ENCODE peak calls at places on chromosome 18, in six cellular contexts. U is neural progenitor cell, C is HCT116, S is GM23248, Z is MM.1S, X is SK-N-SH. V is an unnamed sample.

GRCh38 chr18:77650799-77651385 is 401.2 kb downstream of the GALR1 start:
- DNase-seq in C (no peak), Z (peak), S (peak), X (peak), U (peak), V (peak)

GRCh38 chr18:3060667-3061580 is 48.0 kb upstream of the LPIN2 start:
- DNase-seq in S (no peak), U (no peak), Z (peak), C (no peak), X (no peak), V (no peak)

GRCh38 chr18:70074091-70074490 is 126.4 kb upstream of the CD226 start:
- DNase-seq in Z (no peak), U (no peak), C (no peak), X (no peak), S (peak), V (no peak)

GRCh38 chr18:48580782-48581181 is 42.0 kb downstream of the CTIF start:
- DNase-seq in U (peak), C (no peak), X (no peak), Z (no peak), S (peak), V (no peak)

GRCh38 chr18:37299471-37300304 is 265.9 kb downstream of the CELF4 start:
- DNase-seq in Z (no peak), S (peak), U (no peak), C (peak), X (peak), V (peak)

GRCh38 chr18:48955528-48956261 is 4.9 kb upstream of the SMAD7 start:
- DNase-seq in S (peak), C (no peak), X (no peak), Z (no peak), U (peak), V (no peak)

GRCh38 chr18:51234117-51235010 is 36.9 kb upstream of the MEX3C start:
- DNase-seq in S (peak), U (no peak), X (no peak), C (no peak), Z (no peak), V (no peak)

GRCh38 chr18:41266616-41267015 is 688.4 kb upstream of the PIK3C3 start:
- DNase-seq in S (no peak), C (no peak), X (no peak), U (no peak), Z (no peak), V (peak)

GRCh38 chr18:29821544-29821943 is 1221.0 kb downstream of the DSC3 start:
- DNase-seq in U (no peak), Z (no peak), C (no peak), S (no peak), X (no peak), V (no peak)

GRCh38 chr18:76914314-76914713 is 92.0 kb downstream of the ZNF236 start:
- DNase-seq in X (no peak), Z (no peak), U (no peak), S (no peak), C (no peak), V (no peak)

GRCh38 chr18:29164020-29164706 is 987.2 kb upstream of the CDH2 start:
- DNase-seq in Z (no peak), X (no peak), U (no peak), S (peak), C (peak), V (peak)

GRCh38 chr18:2656237-2657042 is 914 bp downstream of the SMCHD1 start:
- DNase-seq in Z (peak), S (peak), C (no peak), X (peak), U (peak), V (peak)

GRCh38 chr18:78970774-78971333 is 8.8 kb upstream of the SALL3 start:
- DNase-seq in U (no peak), X (no peak), Z (no peak), S (no peak), C (no peak), V (no peak)

GRCh38 chr18:61743775-61744531 is 148.9 kb downstream of the RNF152 start:
- DNase-seq in Z (no peak), C (no peak), X (no peak), U (no peak), S (peak), V (no peak)

GRCh38 chr18:48764452-48764851 is 186.3 kb downstream of the SMAD7 start:
- DNase-seq in S (no peak), U (no peak), X (no peak), Z (no peak), C (no peak), V (no peak)

GRCh38 chr18:7696846-7697245 is 129.7 kb downstream of the PTPRM start:
- DNase-seq in X (peak), Z (no peak), U (no peak), C (no peak), S (peak), V (no peak)

GRCh38 chr18:24677011-24677410 is 216.6 kb downstream of the HRH4 start:
- DNase-seq in S (peak), Z (no peak), C (no peak), X (no peak), U (no peak), V (no peak)

GRCh38 chr18:36814994-36815393 is 13.8 kb downstream of the TPGS2 start:
- DNase-seq in X (no peak), C (no peak), U (no peak), Z (no peak), S (no peak), V (no peak)

GRCh38 chr18:48928787-48929186 is 22.0 kb downstream of the SMAD7 start:
- DNase-seq in U (peak), C (no peak), X (peak), S (peak), Z (peak), V (no peak)

GRCh38 chr18:57836557-57836956 is 33.4 kb upstream of the ATP8B1 start:
- DNase-seq in C (no peak), U (no peak), Z (no peak), X (no peak), S (no peak), V (no peak)

GRCh38 chr18:37492952-37493351 is 72.6 kb downstream of the CELF4 start:
- DNase-seq in X (no peak), U (no peak), C (no peak), Z (no peak), S (no peak), V (no peak)

GRCh38 chr18:36680042-36680441 is 148.8 kb downstream of the TPGS2 start:
- DNase-seq in C (no peak), X (no peak), U (no peak), Z (no peak), S (no peak), V (no peak)

GRCh38 chr18:23879126-23879525 is 135.4 kb upstream of the TTC39C start:
- DNase-seq in S (no peak), U (no peak), Z (no peak), C (no peak), X (no peak), V (no peak)

GRCh38 chr18:79542876-79543750 is 136.5 kb upstream of the CTDP1 start:
- DNase-seq in C (no peak), S (no peak), X (no peak), Z (no peak), U (no peak), V (no peak)

GRCh38 chr18:68848242-68848641 is 50.4 kb downstream of the CCDC102B start:
- DNase-seq in Z (no peak), X (peak), C (no peak), U (no peak), S (no peak), V (no peak)

GRCh38 chr18:36365836-36366775 is 68.6 kb downstream of the FHOD3 start:
- DNase-seq in C (no peak), X (no peak), S (no peak), U (no peak), Z (no peak), V (no peak)

GRCh38 chr18:5604778-5605177 is 61.0 kb upstream of the EPB41L3 start:
- DNase-seq in S (no peak), U (no peak), Z (no peak), X (no peak), C (no peak), V (no peak)

GRCh38 chr18:26159353-26159752 is 25.7 kb downstream of the PSMA8 start:
- DNase-seq in C (peak), X (no peak), S (peak), U (no peak), Z (peak), V (peak)

GRCh38 chr18:394997-395383 is 105.5 kb downstream of the COLEC12 start:
- DNase-seq in X (no peak), U (no peak), Z (no peak), S (peak), C (no peak), V (no peak)

GRCh38 chr18:79512461-79513380 is 117.0 kb downstream of the NFATC1 start:
- DNase-seq in C (no peak), Z (no peak), U (no peak), S (no peak), X (no peak), V (no peak)

GRCh38 chr18:27715751-27716150 is 461.2 kb downstream of the CDH2 start:
- DNase-seq in U (no peak), X (no peak), C (no peak), S (peak), Z (no peak), V (no peak)

GRCh38 chr18:68800075-68800474 is 2.2 kb downstream of the CCDC102B start:
- DNase-seq in X (no peak), C (no peak), U (peak), Z (no peak), S (no peak), V (no peak)

GRCh38 chr18:79574938-79575525 is 104.6 kb upstream of the CTDP1 start:
- DNase-seq in X (no peak), C (no peak), Z (no peak), S (no peak), U (no peak), V (no peak)

GRCh38 chr18:75244336-75244735 is 33.7 kb downstream of the TSHZ1 start:
- DNase-seq in X (peak), S (no peak), Z (no peak), U (peak), C (no peak), V (peak)

GRCh38 chr18:57793630-57793986 is 9.5 kb downstream of the ATP8B1 start:
- DNase-seq in U (no peak), X (no peak), S (no peak), C (no peak), Z (no peak), V (no peak)

GRCh38 chr18:51039138-51040112 is 9.4 kb downstream of the SMAD4 start:
- DNase-seq in U (no peak), C (no peak), S (peak), X (peak), Z (no peak), V (no peak)

GRCh38 chr18:26457611-26458350 is 90.6 kb downstream of the KCTD1 start:
- DNase-seq in S (no peak), C (no peak), X (no peak), Z (no peak), U (peak), V (no peak)

GRCh38 chr18:35749701-35750100 is 168.2 kb downstream of the GALNT1 start:
- DNase-seq in X (no peak), C (no peak), U (no peak), S (peak), Z (no peak), V (peak)

GRCh38 chr18:75410611-75411010 is 16.9 kb downstream of the SMIM21 start:
- DNase-seq in S (no peak), C (no peak), X (no peak), U (no peak), Z (no peak), V (no peak)

GRCh38 chr18:44921974-44922373 is 241.3 kb downstream of the SETBP1 start:
- DNase-seq in Z (no peak), U (no peak), C (no peak), S (no peak), X (no peak), V (no peak)

GRCh38 chr18:44924750-44925534 is 244.3 kb downstream of the SETBP1 start:
- DNase-seq in S (no peak), X (no peak), U (no peak), C (no peak), Z (no peak), V (no peak)

GRCh38 chr18:44920441-44920840 is 239.8 kb downstream of the SETBP1 start:
- DNase-seq in U (no peak), C (no peak), S (no peak), Z (no peak), X (no peak), V (no peak)

GRCh38 chr18:44927127-44927849 is 246.6 kb downstream of the SETBP1 start:
- DNase-seq in Z (no peak), X (no peak), S (peak), U (no peak), C (no peak), V (peak)

GRCh38 chr18:44922968-44923367 is 242.3 kb downstream of the SETBP1 start:
- DNase-seq in Z (no peak), S (no peak), C (no peak), U (no peak), X (no peak), V (no peak)
- TF ChIP-seq EZH2phosphoT487 in Z (no peak), S (no peak), C (no peak), U (no peak), X (no peak), V (no peak)

DNA sequence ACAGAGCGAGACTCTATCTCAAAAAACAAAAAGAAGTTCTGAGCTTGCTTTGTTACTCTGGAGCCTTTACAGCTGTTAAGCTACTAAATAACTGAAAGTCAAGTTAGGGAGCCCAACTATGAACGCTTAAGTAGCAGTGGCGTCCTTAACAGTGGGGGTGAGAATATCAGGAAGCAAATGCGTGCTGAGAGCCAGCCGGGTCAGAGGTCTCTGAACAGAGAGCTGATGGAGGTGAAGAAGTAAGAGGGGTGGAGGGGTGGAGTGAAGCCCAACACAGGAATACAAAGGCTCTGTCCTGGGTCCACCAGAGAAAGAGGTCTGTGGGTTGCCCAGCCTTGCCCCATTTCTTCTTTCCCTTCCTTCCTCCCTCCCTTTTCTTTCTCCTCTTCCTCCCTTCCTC is 104.1 kb upstream of the GATA6 start:
- DNase-seq in U (no peak), S (no peak), Z (no peak), C (no peak), X (no peak), V (no peak)
- H3K9ac ChIP-seq in U (no peak), S (no peak), Z (no peak), C (no peak), X (no peak), V (no peak)

GRCh38 chr18:55510809-55511208 is 77.2 kb downstream of the TCF4 start:
- DNase-seq in X (no peak), U (no peak), S (peak), C (no peak), Z (no peak), V (peak)
- TF ChIP-seq EZH2phosphoT487 in X (no peak), U (no peak), S (no peak), C (no peak), Z (no peak), V (no peak)

GRCh38 chr18:63000839-63001238 is 285.5 kb downstream of the PHLPP1 start:
- DNase-seq in U (no peak), C (no peak), X (no peak), Z (no peak), S (no peak), V (no peak)

GRCh38 chr18:62998443-62998842 is 283.1 kb downstream of the PHLPP1 start:
- DNase-seq in Z (no peak), C (no peak), X (no peak), U (no peak), S (no peak), V (no peak)

GRCh38 chr18:62999921-63000320 is 284.6 kb downstream of the PHLPP1 start:
- DNase-seq in U (no peak), Z (no peak), C (no peak), X (no peak), S (peak), V (no peak)

GRCh38 chr18:63001861-63002260 is 286.5 kb downstream of the PHLPP1 start:
- DNase-seq in C (no peak), X (no peak), U (no peak), Z (no peak), S (no peak), V (no peak)

GRCh38 chr18:62999392-62999791 is 284.1 kb downstream of the PHLPP1 start:
- DNase-seq in S (peak), U (no peak), Z (no peak), C (no peak), X (no peak), V (peak)
- H3K9ac ChIP-seq in S (no peak), U (no peak), Z (no peak), C (no peak), X (no peak), V (no peak)

GRCh38 chr18:9894454-9895068 is 8.8 kb downstream of the TXNDC2 start:
- DNase-seq in S (no peak), U (no peak), X (no peak), C (no peak), Z (no peak), V (no peak)

GRCh38 chr18:9900699-9901098 is 13.1 kb upstream of the VAPA start:
- DNase-seq in S (no peak), X (no peak), C (no peak), U (no peak), Z (no peak), V (no peak)

GRCh38 chr18:9898792-9899549 is 13.2 kb downstream of the TXNDC2 start:
- DNase-seq in U (no peak), S (peak), X (no peak), C (peak), Z (no peak), V (peak)

GRCh38 chr18:9901377-9901776 is 12.4 kb upstream of the VAPA start:
- DNase-seq in C (no peak), Z (no peak), S (no peak), U (no peak), X (no peak), V (no peak)

GRCh38 chr18:9897129-9897528 is 11.4 kb downstream of the TXNDC2 start:
- DNase-seq in Z (no peak), C (no peak), U (no peak), X (no peak), S (no peak), V (no peak)
- TF ChIP-seq EZH2phosphoT487 in Z (no peak), C (no peak), U (no peak), X (no peak), S (no peak), V (no peak)

GRCh38 chr18:34710430-34711386 is 610 bp downstream of the DTNA start:
- DNase-seq in X (peak), S (peak), Z (no peak), C (no peak), U (no peak), V (no peak)
- H3K9ac ChIP-seq in X (peak), S (peak), Z (no peak), C (no peak), U (no peak), V (no peak)

GRCh38 chr18:59180150-59180845 is 39.7 kb upstream of the GRP start:
- DNase-seq in S (peak), U (no peak), C (no peak), X (no peak), Z (no peak), V (no peak)
- TF ChIP-seq EZH2phosphoT487 in S (no peak), U (no peak), C (no peak), X (no peak), Z (no peak), V (no peak)

DNA sequence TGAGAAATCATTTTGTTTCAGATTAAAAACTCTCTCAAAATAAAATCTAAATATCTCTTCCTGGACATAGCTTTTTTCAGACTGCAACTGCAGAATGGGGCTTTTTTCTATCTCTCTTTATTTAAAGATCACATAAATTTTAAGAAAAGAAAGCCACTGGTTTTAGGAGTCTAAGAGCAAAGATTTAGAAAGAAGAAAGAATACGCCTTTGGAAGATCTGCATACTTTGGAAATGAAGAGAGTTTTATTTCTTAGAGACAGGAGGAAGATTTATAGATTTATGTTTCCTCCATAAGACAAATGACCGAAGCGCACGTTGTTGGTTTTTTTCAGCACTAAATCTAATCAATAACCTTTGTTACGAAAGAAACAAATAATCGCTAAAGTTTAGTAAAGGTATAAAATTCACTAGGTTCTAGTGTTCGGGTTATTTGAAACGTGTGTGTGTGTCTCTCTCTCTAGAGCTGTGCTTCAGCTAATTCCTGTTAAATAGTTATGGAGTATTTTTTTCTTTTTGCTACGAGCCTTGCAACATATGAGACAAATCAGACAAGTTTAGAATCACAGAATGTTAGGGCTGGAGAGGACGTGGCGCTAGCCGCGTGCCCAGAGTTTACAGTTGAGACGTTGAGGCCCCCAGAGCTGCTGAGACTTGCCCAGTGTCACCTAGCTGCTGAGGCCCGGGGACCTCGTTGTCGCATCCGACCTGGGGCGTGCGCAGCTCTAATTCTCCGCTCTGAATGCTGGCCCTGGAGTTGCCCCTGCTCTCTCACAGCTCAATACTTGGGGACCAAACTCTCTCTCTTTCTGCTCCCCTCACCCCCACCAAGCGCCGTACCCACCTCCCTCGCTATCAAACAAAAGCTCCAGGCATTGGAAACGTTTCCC is 69.8 kb downstream of the CTAGE1 start:
- DNase-seq in U (no peak), Z (no peak), X (no peak), C (no peak), S (peak), V (no peak)
- H3K9ac ChIP-seq in U (no peak), Z (no peak), X (no peak), C (no peak), S (peak), V (peak)

DNA sequence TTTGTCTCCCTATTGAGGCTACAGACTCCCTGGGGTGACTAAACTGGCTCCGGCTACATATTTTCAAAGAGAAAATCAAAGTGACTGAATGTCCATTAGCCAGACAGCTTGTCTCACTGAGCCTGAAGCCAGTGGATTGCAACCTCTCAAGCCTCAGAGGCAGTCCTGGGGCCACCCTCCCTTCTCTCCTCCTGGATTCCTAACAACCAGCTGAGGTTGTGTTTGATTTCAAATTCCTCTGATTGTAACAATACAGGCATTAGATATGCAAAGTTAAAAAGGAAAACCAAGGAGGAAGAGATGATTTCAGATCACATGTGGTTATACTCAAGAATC is 101.0 kb upstream of the LMAN1 start:
- DNase-seq in X (peak), S (no peak), U (peak), C (no peak), Z (no peak), V (no peak)
- TF ChIP-seq EZH2phosphoT487 in X (no peak), S (no peak), U (no peak), C (no peak), Z (no peak), V (no peak)

V was measured in PC-3.